ENCODE peak calls at places on chromosomes 16 and 17, in nine cellular contexts. M is ELR; S is DMS153; Y is uterus; I is PC-9; V is activated CD4-positive, alpha-beta T cell treated with anti-CD3 and anti-CD28 coated beads, Interleukin-2, amount 50 U/mL, for 1 hour; D is NCI-H345; F is NCI-H1092; B is stimulated activated CD4-positive, alpha-beta T cell treated with anti-CD3 and anti-CD28 coated beads, Interleukin-1b, Interleukin-23, amount 100 ng/mL, for 24 hours. U is an unnamed sample.

GRCh38 chr16:22814330-22815105 is 556 bp downstream of the HS3ST2 start:
- DNase-seq in M (no peak), S (no peak), Y (no peak), I (no peak), V (no peak), D (no peak), F (no peak), B (no peak), U (no peak)

GRCh38 chr16:2895813-2896212 is 12.8 kb downstream of the FLYWCH2 start:
- DNase-seq in M (peak), S (no peak), Y (no peak), I (no peak), V (no peak), D (no peak), F (no peak), B (no peak), U (no peak)

GRCh38 chr16:66874079-66874775 is 6.1 kb upstream of the PDP2 start:
- DNase-seq in M (peak), S (no peak), Y (no peak), I (no peak), V (no peak), D (no peak), F (no peak), B (no peak), U (no peak)

GRCh38 chr17:30336369-30337171 is 2.7 kb upstream of the TMIGD1 start:
- DNase-seq in M (peak), S (peak), Y (no peak), I (peak), V (peak), D (peak), F (no peak), B (peak), U (peak)

GRCh38 chr17:41315814-41316430 is 412 bp upstream of the KRTAP17-1 start:
- DNase-seq in M (no peak), S (peak), Y (no peak), I (no peak), V (no peak), D (no peak), F (peak), B (no peak), U (no peak)

GRCh38 chr17:50347087-50347893 is 1.4 kb downstream of the XYLT2 start:
- DNase-seq in M (peak), S (no peak), Y (no peak), I (no peak), V (no peak), D (no peak), F (no peak), B (no peak), U (no peak)

GRCh38 chr16:64153718-64154117 is 968.1 kb downstream of the CDH11 start:
- DNase-seq in M (peak), S (no peak), Y (no peak), I (no peak), V (no peak), D (no peak), F (no peak), B (no peak), U (no peak)

GRCh38 chr17:77420804-77421634 is 280.2 kb downstream of the SEC14L1 start:
- DNase-seq in M (peak), S (peak), Y (peak), I (peak), V (peak), D (peak), F (peak), B (no peak), U (no peak)

GRCh38 chr17:39027037-39027436 is 59.8 kb upstream of the FBXO47 start:
- DNase-seq in M (peak), S (peak), Y (peak), I (peak), V (peak), D (peak), F (peak), B (no peak), U (no peak)

GRCh38 chr16:2429771-2430663 is 770 bp downstream of the CCNF start:
- DNase-seq in M (peak), S (no peak), Y (no peak), I (peak), V (no peak), D (no peak), F (no peak), B (no peak), U (no peak)